ENCODE peak calls at places on chromosomes 6 and 20, in nine cellular contexts. W is HS-27A; M is SK-N-DZ; S is non-pigmented ciliary epithelial cell; I is tibial artery; D is NB4; P is WTC11; Z is naive thymus-derived CD4-positive, alpha-beta T cell; X is HTR-8/SVneo. F is an unnamed sample.

GRCh38 chr6:87837876-87838275 is 135.8 kb upstream of the AKIRIN2 start:
- DNase-seq in I (no peak), W (no peak), Z (no peak), P (no peak), S (no peak), X (no peak), D (no peak), M (no peak), F (no peak)

GRCh38 chr6:145977881-145978280 is 13.7 kb upstream of the SHPRH start:
- DNase-seq in W (no peak), X (no peak), P (no peak), D (no peak), M (peak; percentile 94), I (no peak), Z (no peak), S (no peak), F (no peak)

GRCh38 chr20:17530153-17530552 is 1.0 kb downstream of the BFSP1 start:
- DNase-seq in M (no peak), D (no peak), I (no peak), X (no peak), Z (no peak), P (no peak), W (no peak), S (no peak), F (no peak)

GRCh38 chr6:161436106-161436876 is 162.4 kb upstream of the AGPAT4 start:
- DNase-seq in W (no peak), Z (no peak), X (no peak), D (no peak), M (no peak), I (no peak), S (no peak), P (no peak), F (no peak)

GRCh38 chr20:46689082-46689753 is at the start of gene TP53RK:
- DNase-seq in D (peak; percentile 100), Z (peak; percentile 98), S (peak; percentile 99), M (peak; percentile 100), P (peak; percentile 99), X (peak; percentile 100), W (peak; percentile 100), I (peak; percentile 100), F (peak; percentile 100)

GRCh38 chr6:119445666-119446622 is 96.4 kb upstream of the MAN1A1 start:
- DNase-seq in Z (no peak), I (no peak), M (no peak), P (no peak), S (peak; percentile 68), X (no peak), D (no peak), W (no peak), F (no peak)

GRCh38 chr20:1202762-1203504 is at the start of gene C20orf202:
- DNase-seq in W (no peak), P (no peak), S (no peak), I (no peak), D (no peak), X (no peak), M (no peak), Z (no peak), F (no peak)

GRCh38 chr6:38973178-38974057 is 75.2 kb upstream of the GLP1R start:
- DNase-seq in S (peak; percentile 63), P (no peak), D (peak; percentile 73), W (peak; percentile 24), I (no peak), M (peak; percentile 17), Z (peak; percentile 32), X (peak; percentile 26), F (peak; percentile 31)

GRCh38 chr20:48728042-48728837 is 99.6 kb downstream of the PREX1 start:
- DNase-seq in I (no peak), P (no peak), D (no peak), W (no peak), M (no peak), S (no peak), Z (no peak), X (no peak), F (no peak)

F was measured in HFF-Myc.